ENCODE peak calls at places on chromosomes 4 and X, in four cellular contexts. Y, Z, D and N are unnamed samples. For H3K4me1, the result is how much of the 10 kb centered on the place peaks cover.

GRCh38 chrX:132483523-132483922 is 5.3 kb downstream of the MBNL3 start:
- DNase-seq in Y (no peak), Z (no peak), D (no peak), N (no peak)

GRCh38 chrX:119618439-119618838 is 12.2 kb upstream of the NKRF start:
- DNase-seq in Y (no peak), Z (no peak), D (peak), N (no peak)

GRCh38 chr4:100189820-100190642 is at the start of gene DDIT4L:
- DNase-seq in Y (peak), Z (peak), D (peak), N (peak)

GRCh38 chr4:82588871-82589270 is 27.1 kb upstream of the TMEM150C start:
- DNase-seq in Y (no peak), Z (no peak), D (no peak), N (no peak)

GRCh38 chr4:98710831-98711230 is 52.4 kb upstream of the TSPAN5 start:
- DNase-seq in Y (no peak), Z (no peak), D (no peak), N (no peak)

GRCh38 chr4:87949961-87950360 is 25.6 kb upstream of the SPP1 start:
- DNase-seq in Y (no peak), Z (peak), D (no peak), N (peak)

GRCh38 chrX:109448539-109448938 is 33.3 kb downstream of the GUCY2F start:
- DNase-seq in Y (no peak), Z (no peak), D (no peak), N (no peak)

GRCh38 chr4:126405369-126405982 is 1090.7 kb downstream of the FAT4 start:
- DNase-seq in Y (no peak), Z (no peak), D (no peak), N (no peak)

GRCh38 chr4:22129454-22130075 is 181.0 kb upstream of the KCNIP4 start:
- DNase-seq in Y (no peak), Z (peak), D (no peak), N (no peak)

GRCh38 chr4:118865091-118865708 is 23.5 kb upstream of the SYNPO2 start:
- DNase-seq in Y (no peak), Z (peak), D (no peak), N (peak)

GRCh38 chr4:114998316-114998715 is 115.1 kb downstream of the NDST4 start:
- DNase-seq in Y (no peak), Z (no peak), D (no peak), N (no peak)

GRCh38 chr4:86044593-86044985 is 315.3 kb downstream of the MAPK10 start:
- DNase-seq in Y (no peak), Z (no peak), D (no peak), N (no peak)

GRCh38 chr4:6640292-6641163 is at the start of gene MRFAP1:
- DNase-seq in Y (peak), Z (peak), D (peak), N (peak)
- TF ChIP-seq CTCF in Y (no peak), Z (no peak), D (no peak), N (no peak)

GRCh38 chr4:159169414-159169813 is 66.5 kb downstream of the RAPGEF2 start:
- DNase-seq in Y (no peak), Z (no peak), D (no peak), N (no peak)
- H3K4me1 ChIP-seq in Y (under half), Z (under half), D (half or more), N (under half)

DNA sequence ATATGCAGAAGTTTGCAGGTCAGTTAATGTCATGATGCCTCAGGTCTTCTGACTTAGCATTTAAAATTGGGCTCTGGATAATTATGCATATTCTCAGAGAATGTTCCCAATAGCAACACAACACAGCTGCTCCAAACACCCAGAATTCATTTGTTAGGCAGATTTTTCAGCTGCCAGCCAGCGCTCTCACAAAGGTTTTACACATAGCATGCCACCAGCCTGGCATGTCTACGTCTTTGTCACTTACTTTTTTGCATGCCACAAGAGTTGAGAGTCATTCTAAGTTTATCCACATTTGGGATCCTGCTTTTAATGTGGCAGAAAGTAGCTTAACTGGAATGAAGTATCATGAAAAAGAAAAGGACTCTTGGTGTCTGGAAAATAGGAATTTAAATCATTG is 84.9 kb downstream of the LIMCH1 start:
- DNase-seq in Y (no peak), Z (no peak), D (no peak), N (no peak)
- H3K27ac ChIP-seq in Y (peak), Z (no peak), D (peak), N (no peak)

GRCh38 chr4:165861378-165861777 is 11.7 kb upstream of the TLL1 start:
- DNase-seq in Y (no peak), Z (no peak), D (no peak), N (no peak)

GRCh38 chr4:165865995-165866650 is 6.9 kb upstream of the TLL1 start:
- DNase-seq in Y (no peak), Z (no peak), D (no peak), N (no peak)

GRCh38 chr4:165867961-165868360 is 5.1 kb upstream of the TLL1 start:
- DNase-seq in Y (no peak), Z (no peak), D (no peak), N (no peak)

DNA sequence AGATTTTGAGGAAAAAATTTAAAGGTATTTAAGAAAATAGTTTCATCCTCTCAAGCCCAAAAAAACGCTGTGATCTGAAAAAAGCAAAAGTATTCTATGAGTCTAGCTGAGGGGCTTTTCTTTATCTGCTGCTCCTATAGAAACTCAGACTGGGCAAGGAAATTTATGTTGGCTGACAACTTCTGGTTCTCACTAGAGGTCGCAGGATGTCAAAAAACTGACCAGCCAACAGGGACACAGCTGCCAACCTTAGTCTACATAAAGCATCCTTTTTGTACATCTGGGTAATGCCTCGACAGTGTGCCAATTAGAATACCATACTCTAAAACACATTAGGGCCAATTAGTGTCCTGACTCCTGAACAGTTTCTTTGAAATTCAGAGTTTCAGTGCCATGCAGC is 8.8 kb upstream of the TLL1 start:
- DNase-seq in Y (no peak), Z (no peak), D (no peak), N (no peak)
- TF ChIP-seq CTCF in Y (no peak), Z (no peak), D (no peak), N (no peak)

GRCh38 chrX:41095962-41096955 is 11.0 kb downstream of the USP9X start:
- DNase-seq in Y (no peak), Z (no peak), D (no peak), N (no peak)
- H3K4me1 ChIP-seq in Y (under half), Z (under half), D (half or more), N (under half)

DNA sequence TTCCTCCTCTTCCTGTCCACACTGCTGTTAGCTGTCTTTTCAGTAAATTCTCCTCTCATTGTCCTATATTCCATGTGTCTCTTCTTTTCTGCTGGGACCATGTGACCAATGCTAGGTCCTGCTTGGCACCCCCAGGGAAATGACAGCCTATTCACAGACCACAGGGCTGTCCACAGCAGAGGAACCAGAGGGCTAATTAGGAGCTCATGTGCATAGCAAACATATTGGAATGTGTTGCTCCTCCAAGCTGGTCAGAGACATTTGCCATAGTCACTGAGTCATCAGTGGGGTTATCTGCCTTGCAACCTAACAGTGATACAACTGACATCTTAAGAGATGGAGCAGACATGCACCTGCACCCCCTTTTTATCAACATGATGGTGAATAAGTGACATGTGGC is 67.9 kb upstream of the PUDP start:
- DNase-seq in Y (no peak), Z (no peak), D (no peak), N (no peak)
- H3K27ac ChIP-seq in Y (no peak), Z (peak), D (no peak), N (no peak)

DNA sequence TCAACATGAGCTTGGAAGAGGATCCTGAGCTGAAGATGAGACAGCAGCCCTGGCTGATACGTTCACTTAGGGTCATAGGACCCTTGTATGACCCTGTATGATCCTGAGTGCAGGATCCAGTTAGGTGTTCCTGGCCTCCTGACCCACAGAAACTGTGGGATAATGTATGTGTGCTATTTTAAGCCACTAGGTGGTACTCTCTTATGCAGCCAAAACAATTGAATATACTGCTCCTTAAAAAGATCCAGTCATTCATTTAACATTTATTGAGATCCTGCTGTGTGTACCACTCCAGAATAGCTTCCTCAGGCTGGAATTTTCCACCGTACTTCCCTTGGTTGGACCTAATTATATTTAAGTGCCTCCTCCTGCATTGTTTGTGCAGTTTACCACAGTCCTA is 167.1 kb downstream of the AMELX start:
- DNase-seq in Y (no peak), Z (no peak), D (no peak), N (no peak)
- TF ChIP-seq CTCF in Y (no peak), Z (no peak), D (no peak), N (no peak)

DNA sequence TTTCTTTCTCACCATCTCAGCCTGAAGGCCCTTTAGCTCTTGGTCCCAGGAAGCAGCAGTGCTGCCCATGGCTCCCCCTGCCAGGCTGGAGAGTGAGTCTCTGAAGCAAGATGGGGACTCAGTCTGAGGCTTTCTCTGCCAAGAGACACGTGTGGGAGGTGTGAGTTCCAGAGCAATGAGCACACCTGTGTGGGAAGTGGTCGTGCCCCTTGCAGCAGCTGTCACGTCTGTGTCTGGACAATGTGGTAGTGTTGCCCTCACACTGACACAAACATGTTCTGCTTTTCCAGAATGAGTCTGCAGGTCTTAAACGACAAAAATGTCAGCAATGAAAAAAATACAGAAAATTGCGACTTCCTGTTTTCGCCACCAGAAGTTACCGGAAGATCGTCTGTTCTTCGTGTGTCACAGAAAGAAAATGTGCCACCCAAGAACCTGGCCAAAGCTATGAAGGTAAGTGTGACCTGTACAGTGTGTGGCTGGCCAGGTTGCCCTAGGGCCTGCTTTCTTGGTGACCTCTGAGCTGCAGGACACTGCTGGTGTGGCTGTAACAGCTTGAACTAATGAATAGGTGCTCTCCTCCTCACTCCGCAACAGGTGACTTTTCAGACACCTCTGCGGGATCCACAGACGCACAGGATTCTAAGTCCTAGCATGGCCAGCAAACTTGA is 1.9 kb downstream of the TACC3 start:
- DNase-seq in Y (no peak), Z (no peak), D (no peak), N (no peak)
- H3K4me1 ChIP-seq in Y (under half), Z (half or more), D (half or more), N (under half)

GRCh38 chrX:150200820-150201287 is 162.3 kb upstream of the MAMLD1 start:
- DNase-seq in Y (peak), Z (peak), D (no peak), N (no peak)
- H3K27ac ChIP-seq in Y (peak), Z (no peak), D (no peak), N (no peak)

GRCh38 chrX:152600853-152601635 is 36.7 kb upstream of the GABRQ start:
- DNase-seq in Y (no peak), Z (no peak), D (no peak), N (no peak)

DNA sequence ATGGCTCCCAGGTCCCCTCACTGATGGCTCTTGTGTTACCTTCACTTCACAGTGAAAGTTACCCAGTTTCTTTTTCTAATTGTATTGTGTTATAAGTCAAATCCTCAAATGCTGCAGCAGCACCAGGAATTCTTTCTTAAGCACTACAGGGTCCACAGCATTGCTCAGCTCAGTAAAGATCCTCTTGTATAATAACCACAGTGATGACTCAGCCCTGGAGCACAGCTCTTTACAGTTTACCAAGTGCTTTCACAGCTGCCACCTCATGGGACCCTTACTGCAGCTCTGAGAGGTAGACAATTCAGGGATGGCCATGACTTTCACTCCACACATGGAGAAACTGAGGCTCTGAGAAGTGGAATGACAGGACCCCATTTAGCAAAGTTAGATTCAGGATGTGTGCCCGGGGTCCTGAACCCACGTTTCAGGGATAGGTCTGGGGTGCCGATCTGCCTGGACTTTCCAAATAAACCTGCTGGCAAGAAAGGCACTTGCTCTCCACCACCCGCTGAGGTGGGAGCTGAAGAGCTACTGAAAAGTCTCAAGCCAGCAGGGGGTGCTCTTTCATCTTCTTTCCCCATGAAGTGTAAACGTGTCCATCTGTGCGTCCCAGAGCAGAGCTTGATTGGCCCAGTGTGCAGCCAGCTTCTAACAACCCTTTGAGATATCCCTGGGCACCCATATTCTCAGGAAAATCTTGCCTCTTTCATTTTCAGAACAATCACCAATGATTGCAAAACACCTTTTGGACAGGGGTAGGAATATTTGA is 35.7 kb upstream of the GABRQ start:
- DNase-seq in Y (no peak), Z (no peak), D (no peak), N (no peak)
- TF ChIP-seq CTCF in Y (no peak), Z (peak), D (no peak), N (no peak)